ENCODE peak calls at places on chromosomes 1 and 21, in seven cellular contexts. K is ovary, G is IMR-90, U is A549, C is AG09309, A is AG04450, Z is astrocyte of the spinal cord. P is an unnamed sample.

GRCh38 chr1:224543453-224543852 is 72.7 kb upstream of the CNIH3 start:
- DNase-seq in K (no peak), G (no peak), U (no peak), C (no peak), A (no peak), Z (no peak), P (no peak)

GRCh38 chr1:52167014-52167753 is 25.3 kb downstream of the ZFYVE9 start:
- DNase-seq in K (no peak), G (no peak), U (no peak), C (no peak), A (no peak), Z (no peak), P (no peak)

GRCh38 chr1:174726167-174726879 is 273.4 kb upstream of the CACYBP start:
- DNase-seq in K (no peak), G (peak), U (peak), C (no peak), A (peak), Z (peak), P (no peak)

GRCh38 chr21:41973427-41973831 is 19.6 kb upstream of the C2CD2 start:
- DNase-seq in K (no peak), G (no peak), U (no peak), C (no peak), A (no peak), Z (no peak), P (no peak)

GRCh38 chr1:38558476-38559179 is 300.9 kb downstream of the RRAGC start:
- DNase-seq in K (no peak), G (no peak), U (no peak), C (no peak), A (no peak), Z (no peak), P (no peak)

GRCh38 chr1:63994636-63995035 is 208.8 kb upstream of the UBE2U start:
- DNase-seq in K (no peak), G (no peak), U (no peak), C (no peak), A (no peak), Z (no peak), P (no peak)

GRCh38 chr1:165442653-165443052 is 2.3 kb downstream of the RXRG start:
- DNase-seq in K (no peak), G (no peak), U (no peak), C (no peak), A (no peak), Z (no peak), P (no peak)

GRCh38 chr1:114386129-114387037 is 124.6 kb downstream of the TRIM33 start:
- DNase-seq in K (no peak), G (no peak), U (no peak), C (no peak), A (no peak), Z (no peak), P (no peak)

GRCh38 chr21:31911138-31911907 is 38.5 kb downstream of the HUNK start:
- DNase-seq in K (no peak), G (peak), U (peak), C (peak), A (no peak), Z (no peak), P (no peak)

GRCh38 chr21:46597896-46598343 is 7.0 kb downstream of the S100B start:
- DNase-seq in K (no peak), G (no peak), U (no peak), C (no peak), A (no peak), Z (no peak), P (no peak)

GRCh38 chr1:231444059-231444458 is 22.0 kb upstream of the EGLN1 start:
- DNase-seq in K (no peak), G (no peak), U (no peak), C (no peak), A (no peak), Z (no peak), P (no peak)

GRCh38 chr1:86430376-86430775 is 6.4 kb downstream of the CLCA2 start:
- DNase-seq in K (no peak), G (no peak), U (no peak), C (no peak), A (no peak), Z (no peak), P (no peak)

GRCh38 chr1:231162300-231162969 is 577 bp downstream of the TRIM67 start:
- DNase-seq in K (peak), G (peak), U (peak), C (no peak), A (no peak), Z (peak), P (peak)

GRCh38 chr21:25857308-25858099 is 122.7 kb downstream of the GABPA start:
- DNase-seq in K (no peak), G (no peak), U (no peak), C (no peak), A (no peak), Z (no peak), P (no peak)

GRCh38 chr1:75616436-75617433 is 5.8 kb upstream of the SLC44A5 start:
- DNase-seq in K (peak), G (peak), U (no peak), C (no peak), A (no peak), Z (peak), P (peak)

GRCh38 chr1:14522331-14523241 is 75.9 kb upstream of the KAZN start:
- DNase-seq in K (peak), G (peak), U (peak), C (peak), A (peak), Z (peak), P (no peak)

GRCh38 chr1:74502432-74502831 is 10.0 kb downstream of the LRRC53 start:
- DNase-seq in K (no peak), G (peak), U (peak), C (no peak), A (peak), Z (peak), P (peak)

GRCh38 chr1:212368073-212368484 is 46.6 kb downstream of the PACC1 start:
- DNase-seq in K (no peak), G (peak), U (peak), C (peak), A (peak), Z (peak), P (no peak)

GRCh38 chr21:33019516-33019884 is 6.2 kb upstream of the OLIG2 start:
- DNase-seq in K (no peak), G (no peak), U (no peak), C (no peak), A (no peak), Z (no peak), P (no peak)

GRCh38 chr1:7315316-7315715 is 455.8 kb upstream of the VAMP3 start:
- DNase-seq in K (no peak), G (peak), U (no peak), C (no peak), A (no peak), Z (no peak), P (no peak)

GRCh38 chr1:43227138-43227836 is 42.5 kb upstream of the TMEM125 start:
- DNase-seq in K (peak), G (peak), U (peak), C (no peak), A (peak), Z (peak), P (peak)

GRCh38 chr1:218163371-218163770 is 121.7 kb upstream of the RRP15 start:
- DNase-seq in K (no peak), G (no peak), U (no peak), C (no peak), A (no peak), Z (no peak), P (no peak)

GRCh38 chr1:201468844-201469644 is at the start of gene PHLDA3:
- DNase-seq in K (peak), G (peak), U (peak), C (peak), A (peak), Z (peak), P (peak)

GRCh38 chr1:46174448-46175231 is at the start of gene TSPAN1:
- DNase-seq in K (no peak), G (peak), U (no peak), C (no peak), A (no peak), Z (no peak), P (no peak)

GRCh38 chr1:100950776-100951175 is 54.9 kb downstream of the SLC30A7 start:
- DNase-seq in K (no peak), G (peak), U (no peak), C (peak), A (peak), Z (peak), P (no peak)

GRCh38 chr1:153483776-153484175 is 23.3 kb upstream of the S100A7 start:
- DNase-seq in K (no peak), G (no peak), U (no peak), C (no peak), A (no peak), Z (no peak), P (no peak)

GRCh38 chr1:178146456-178146855 is 52.6 kb downstream of the RASAL2 start:
- DNase-seq in K (no peak), G (no peak), U (no peak), C (no peak), A (no peak), Z (no peak), P (no peak)

GRCh38 chr1:107862064-107862463 is 102.9 kb downstream of the VAV3 start:
- DNase-seq in K (no peak), G (no peak), U (no peak), C (no peak), A (no peak), Z (no peak), P (no peak)

GRCh38 chr21:39610705-39611104 is 2.0 kb upstream of the B3GALT5 start:
- DNase-seq in K (no peak), G (no peak), U (peak), C (no peak), A (no peak), Z (peak), P (no peak)

GRCh38 chr1:203673550-203674411 is 47.1 kb downstream of the ATP2B4 start:
- DNase-seq in K (peak), G (peak), U (peak), C (peak), A (peak), Z (peak), P (no peak)

GRCh38 chr1:115183711-115184259 is 94.5 kb upstream of the TSPAN2 start:
- DNase-seq in K (peak), G (no peak), U (no peak), C (no peak), A (no peak), Z (no peak), P (no peak)

GRCh38 chr1:241356519-241357365 is at the start of gene RGS7:
- DNase-seq in K (peak), G (peak), U (peak), C (no peak), A (peak), Z (peak), P (peak)

GRCh38 chr1:203038891-203039608 is 12.8 kb downstream of the PPFIA4 start:
- DNase-seq in K (peak), G (peak), U (peak), C (no peak), A (peak), Z (peak), P (peak)

GRCh38 chr21:42009018-42009830 is 936 bp downstream of the ZBTB21 start:
- DNase-seq in K (peak), G (peak), U (peak), C (no peak), A (no peak), Z (peak), P (peak)

GRCh38 chr1:41891403-41891896 is 27.3 kb downstream of the HIVEP3 start:
- DNase-seq in K (no peak), G (peak), U (no peak), C (no peak), A (no peak), Z (no peak), P (no peak)

GRCh38 chr1:101653482-101653946 is 343.2 kb downstream of the OLFM3 start:
- DNase-seq in K (no peak), G (peak), U (peak), C (no peak), A (no peak), Z (peak), P (no peak)

GRCh38 chr1:187471555-187471954 is 642.8 kb downstream of the PLA2G4A start:
- DNase-seq in K (no peak), G (peak), U (peak), C (no peak), A (no peak), Z (peak), P (no peak)

GRCh38 chr21:31218830-31219608 is 125.0 kb downstream of the TIAM1 start:
- DNase-seq in K (peak), G (peak), U (no peak), C (no peak), A (no peak), Z (peak), P (no peak)

GRCh38 chr1:191034126-191034525 is 556.5 kb upstream of the BRINP3 start:
- DNase-seq in K (no peak), G (no peak), U (no peak), C (no peak), A (no peak), Z (no peak), P (no peak)

GRCh38 chr1:204513117-204513716 is 3.0 kb upstream of the MDM4 start:
- DNase-seq in K (no peak), G (no peak), U (no peak), C (no peak), A (no peak), Z (no peak), P (no peak)

GRCh38 chr1:1228596-1229321 is 3.0 kb downstream of the SDF4 start:
- DNase-seq in K (no peak), G (no peak), U (no peak), C (no peak), A (no peak), Z (no peak), P (no peak)
- TF ChIP-seq CTCF in K (no peak), G (no peak), U (no peak), C (no peak), A (no peak), Z (no peak), P (no peak)

DNA sequence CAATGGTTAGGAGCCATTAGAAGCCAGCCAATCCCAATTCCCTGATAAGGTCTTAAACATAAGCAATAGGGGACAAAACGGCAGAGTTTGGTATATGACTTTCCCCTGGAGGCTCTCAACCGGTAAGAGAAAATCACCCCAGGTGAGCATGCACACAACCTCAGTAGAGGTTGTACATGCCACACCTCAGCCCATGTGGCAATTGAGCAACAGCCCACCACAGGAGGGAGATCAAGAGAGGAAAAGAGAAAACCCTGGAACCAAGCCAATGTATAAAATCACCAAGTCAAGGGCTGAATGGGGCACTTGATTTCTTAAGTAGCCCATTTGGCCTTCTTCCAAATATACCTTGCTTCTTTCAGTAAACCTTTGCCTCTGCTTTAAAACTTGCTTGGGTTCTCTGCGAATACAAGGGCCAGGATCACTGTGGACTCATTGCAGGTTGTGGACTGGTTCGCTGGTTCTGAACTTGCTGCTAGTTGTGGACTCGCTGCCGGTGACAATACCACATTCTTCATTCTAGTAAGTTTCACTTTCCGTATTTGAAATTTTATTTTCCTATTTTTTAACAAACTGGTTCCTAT is 1813.9 kb downstream of the PLA2G4A start:
- DNase-seq in K (no peak), G (no peak), U (no peak), C (no peak), A (no peak), Z (no peak), P (no peak)
- TF ChIP-seq CTCF in K (no peak), G (no peak), U (no peak), C (no peak), A (no peak), Z (no peak), P (no peak)

GRCh38 chr1:91883470-91883869 is 2.5 kb downstream of the TGFBR3 start:
- DNase-seq in K (no peak), G (peak), U (peak), C (no peak), A (no peak), Z (peak), P (no peak)

GRCh38 chr1:91885331-91885715 is 628 bp downstream of the TGFBR3 start:
- DNase-seq in K (no peak), G (peak), U (no peak), C (no peak), A (no peak), Z (no peak), P (no peak)

GRCh38 chr1:91884459-91885290 is 1.3 kb downstream of the TGFBR3 start:
- DNase-seq in K (peak), G (peak), U (peak), C (no peak), A (no peak), Z (peak), P (peak)

GRCh38 chr1:91889717-91890459 is 3.9 kb upstream of the TGFBR3 start:
- DNase-seq in K (no peak), G (peak), U (peak), C (no peak), A (no peak), Z (no peak), P (no peak)

GRCh38 chr1:91885716-91886506 is at the start of gene TGFBR3:
- DNase-seq in K (peak), G (peak), U (peak), C (peak), A (peak), Z (peak), P (peak)
- TF ChIP-seq CTCF in K (peak), G (peak), U (no peak), C (peak), A (peak), Z (peak), P (peak)

GRCh38 chr1:3404301-3404700 is 50.2 kb upstream of the ARHGEF16 start:
- DNase-seq in K (no peak), G (no peak), U (no peak), C (no peak), A (no peak), Z (no peak), P (no peak)

GRCh38 chr1:3404801-3405200 is 49.7 kb upstream of the ARHGEF16 start:
- DNase-seq in K (no peak), G (no peak), U (no peak), C (no peak), A (no peak), Z (no peak), P (no peak)

GRCh38 chr1:3402258-3403010 is 52.0 kb upstream of the ARHGEF16 start:
- DNase-seq in K (no peak), G (no peak), U (no peak), C (peak), A (no peak), Z (peak), P (no peak)

GRCh38 chr1:3403011-3403345 is 51.5 kb upstream of the ARHGEF16 start:
- DNase-seq in K (no peak), G (no peak), U (no peak), C (no peak), A (no peak), Z (no peak), P (no peak)

GRCh38 chr1:3403388-3404179 is 50.9 kb upstream of the ARHGEF16 start:
- DNase-seq in K (no peak), G (no peak), U (no peak), C (no peak), A (no peak), Z (no peak), P (no peak)
- TF ChIP-seq CTCF in K (no peak), G (no peak), U (no peak), C (peak), A (peak), Z (peak), P (peak)

DNA sequence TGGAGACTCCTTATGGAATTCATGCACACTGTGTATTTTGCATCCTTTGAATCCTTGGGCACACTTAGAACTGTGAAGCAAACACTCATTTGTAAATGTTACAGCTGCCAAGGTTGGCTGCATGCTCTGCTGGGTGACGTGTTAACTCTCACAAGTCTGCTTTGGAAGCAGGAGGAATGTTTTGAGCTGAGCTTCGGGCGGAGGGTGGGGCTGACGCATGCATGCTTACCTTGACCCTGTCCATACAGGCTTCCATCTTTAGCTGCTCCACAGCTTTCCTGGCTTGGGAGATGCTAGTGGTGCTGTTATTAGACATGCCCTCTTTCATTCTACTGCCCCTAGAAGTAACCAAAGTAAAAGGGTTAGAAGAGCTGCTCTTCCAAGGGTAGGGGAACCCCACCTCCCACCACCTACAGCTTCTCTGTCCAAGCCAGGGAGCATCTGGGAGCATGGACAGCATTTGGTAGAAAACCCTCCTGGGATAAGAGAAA is 66.0 kb downstream of the GNG4 start:
- DNase-seq in K (peak), G (no peak), U (peak), C (no peak), A (no peak), Z (no peak), P (no peak)
- TF ChIP-seq CTCF in K (no peak), G (no peak), U (no peak), C (no peak), A (no peak), Z (no peak), P (peak)

GRCh38 chr1:2538376-2538775 is 8.3 kb upstream of the HES5 start:
- DNase-seq in K (no peak), G (no peak), U (no peak), C (no peak), A (no peak), Z (no peak), P (no peak)

GRCh38 chr1:2537785-2538115 is 7.7 kb upstream of the HES5 start:
- DNase-seq in K (no peak), G (no peak), U (no peak), C (no peak), A (no peak), Z (no peak), P (no peak)

GRCh38 chr1:2540816-2541492 is 10.9 kb upstream of the HES5 start:
- DNase-seq in K (no peak), G (no peak), U (no peak), C (no peak), A (no peak), Z (no peak), P (no peak)

GRCh38 chr1:2538872-2539271 is 8.8 kb upstream of the HES5 start:
- DNase-seq in K (no peak), G (no peak), U (no peak), C (no peak), A (no peak), Z (no peak), P (no peak)

DNA sequence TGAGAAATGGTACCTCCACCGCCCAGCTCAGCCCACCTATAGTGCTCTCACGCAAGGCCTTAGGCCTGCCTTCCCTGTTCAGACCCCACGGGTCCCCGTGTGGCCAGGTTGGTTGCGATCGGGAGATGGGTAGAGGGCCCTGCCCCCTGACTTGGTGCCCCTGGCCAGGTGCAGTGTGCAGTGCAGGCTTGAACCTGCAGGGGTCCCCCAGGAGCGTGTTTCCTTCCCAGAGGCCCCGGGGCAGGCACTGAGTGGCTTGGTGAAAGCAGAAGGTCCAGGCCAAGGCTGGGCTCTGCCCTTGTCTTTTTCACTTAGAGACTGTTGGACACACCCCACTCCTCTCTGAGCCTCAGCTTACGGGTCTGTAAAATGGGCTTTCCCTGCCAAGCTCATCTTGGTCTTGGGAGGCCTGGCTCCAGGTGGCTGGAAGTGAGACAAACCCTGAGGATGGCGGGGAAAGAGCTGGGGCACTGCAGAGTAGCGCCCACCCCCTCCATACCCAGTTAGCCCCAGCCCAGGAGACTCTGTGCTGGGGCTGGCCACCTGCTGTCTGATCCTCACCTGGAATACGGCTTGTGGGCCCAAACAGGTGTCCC is 9.3 kb upstream of the HES5 start:
- DNase-seq in K (no peak), G (no peak), U (no peak), C (no peak), A (no peak), Z (no peak), P (no peak)
- TF ChIP-seq CTCF in K (no peak), G (peak), U (no peak), C (peak), A (peak), Z (peak), P (peak)